ENCODE peak calls at places on chromosomes 2 and 18, in four cellular contexts. One of them, this sample, is unnamed.

GRCh38 chr2:42932271-42933151 is 140.1 kb upstream of the HAAO start:
- DNase-seq in IMR-90: peak
- DNase-seq in cardiac fibroblast: no peak
- DNase-seq in AG10803: no peak
- DNase-seq in this sample: peak

GRCh38 chr2:1140389-1141003 is 189.8 kb downstream of the SNTG2 start:
- DNase-seq in AG10803: no peak
- DNase-seq in IMR-90: no peak
- DNase-seq in cardiac fibroblast: peak
- DNase-seq in this sample: no peak

GRCh38 chr2:240407090-240407489 is 28.4 kb upstream of the GPC1 start:
- DNase-seq in IMR-90: no peak
- DNase-seq in AG10803: no peak
- DNase-seq in cardiac fibroblast: no peak
- DNase-seq in this sample: no peak

GRCh38 chr2:133633851-133634250 is 65.6 kb upstream of the NCKAP5 start:
- DNase-seq in IMR-90: peak
- DNase-seq in AG10803: peak
- DNase-seq in cardiac fibroblast: peak
- DNase-seq in this sample: peak

GRCh38 chr18:67132919-67133318 is 383.6 kb downstream of the DSEL start:
- DNase-seq in AG10803: no peak
- DNase-seq in cardiac fibroblast: no peak
- DNase-seq in IMR-90: no peak
- DNase-seq in this sample: no peak

GRCh38 chr2:228728961-228729360 is 542.1 kb downstream of the PID1 start:
- DNase-seq in AG10803: peak
- DNase-seq in IMR-90: no peak
- DNase-seq in cardiac fibroblast: peak
- DNase-seq in this sample: peak

GRCh38 chr18:13179566-13180113 is 38.9 kb upstream of the LDLRAD4 start:
- DNase-seq in cardiac fibroblast: no peak
- DNase-seq in AG10803: no peak
- DNase-seq in IMR-90: no peak
- DNase-seq in this sample: no peak

GRCh38 chr2:215982465-215982875 is 30.9 kb downstream of the MREG start:
- DNase-seq in cardiac fibroblast: peak
- DNase-seq in AG10803: peak
- DNase-seq in IMR-90: peak
- DNase-seq in this sample: peak

GRCh38 chr2:167380094-167380493 is 491.8 kb downstream of the XIRP2 start:
- DNase-seq in IMR-90: no peak
- DNase-seq in cardiac fibroblast: no peak
- DNase-seq in AG10803: no peak
- DNase-seq in this sample: no peak

GRCh38 chr2:38163006-38163405 is 87.1 kb upstream of the CYP1B1 start:
- DNase-seq in IMR-90: no peak
- DNase-seq in cardiac fibroblast: no peak
- DNase-seq in AG10803: no peak
- DNase-seq in this sample: no peak

GRCh38 chr2:125615438-125615837 is 1040.5 kb upstream of the GYPC start:
- DNase-seq in cardiac fibroblast: no peak
- DNase-seq in AG10803: no peak
- DNase-seq in IMR-90: no peak
- DNase-seq in this sample: no peak

GRCh38 chr2:11596801-11597200 is 63.0 kb downstream of the GREB1 start:
- DNase-seq in AG10803: no peak
- DNase-seq in cardiac fibroblast: no peak
- DNase-seq in IMR-90: no peak
- DNase-seq in this sample: no peak

GRCh38 chr2:149601141-149601796 is 13.7 kb upstream of the MMADHC start:
- DNase-seq in cardiac fibroblast: peak
- DNase-seq in IMR-90: peak
- DNase-seq in AG10803: peak
- DNase-seq in this sample: peak

GRCh38 chr18:61581578-61582204 is 248.5 kb downstream of the CDH20 start:
- DNase-seq in AG10803: peak
- DNase-seq in IMR-90: peak
- DNase-seq in cardiac fibroblast: peak
- DNase-seq in this sample: peak

GRCh38 chr18:48706630-48707206 is 167.9 kb downstream of the CTIF start:
- DNase-seq in AG10803: no peak
- DNase-seq in IMR-90: no peak
- DNase-seq in cardiac fibroblast: peak
- DNase-seq in this sample: no peak

GRCh38 chr2:189851174-189851826 is 67.0 kb downstream of the PMS1 start:
- DNase-seq in IMR-90: no peak
- DNase-seq in AG10803: no peak
- DNase-seq in cardiac fibroblast: no peak
- DNase-seq in this sample: no peak

GRCh38 chr2:23700627-23701026 is 226.3 kb downstream of the ATAD2B start:
- DNase-seq in IMR-90: no peak
- DNase-seq in cardiac fibroblast: no peak
- DNase-seq in AG10803: no peak
- DNase-seq in this sample: no peak

GRCh38 chr2:241689306-241689705 is 2.7 kb upstream of the DTYMK start:
- DNase-seq in IMR-90: no peak
- DNase-seq in AG10803: no peak
- DNase-seq in cardiac fibroblast: no peak
- DNase-seq in this sample: no peak

GRCh38 chr2:144886847-144887246 is 366.9 kb upstream of the ZEB2 start:
- DNase-seq in cardiac fibroblast: no peak
- DNase-seq in AG10803: peak
- DNase-seq in IMR-90: no peak
- DNase-seq in this sample: no peak

GRCh38 chr2:29612568-29612967 is 308.8 kb downstream of the ALK start:
- DNase-seq in AG10803: no peak
- DNase-seq in cardiac fibroblast: no peak
- DNase-seq in IMR-90: no peak
- DNase-seq in this sample: no peak

GRCh38 chr2:66814916-66815315 is 380.0 kb downstream of the MEIS1 start:
- DNase-seq in IMR-90: no peak
- DNase-seq in AG10803: no peak
- DNase-seq in cardiac fibroblast: no peak
- DNase-seq in this sample: no peak

DNA sequence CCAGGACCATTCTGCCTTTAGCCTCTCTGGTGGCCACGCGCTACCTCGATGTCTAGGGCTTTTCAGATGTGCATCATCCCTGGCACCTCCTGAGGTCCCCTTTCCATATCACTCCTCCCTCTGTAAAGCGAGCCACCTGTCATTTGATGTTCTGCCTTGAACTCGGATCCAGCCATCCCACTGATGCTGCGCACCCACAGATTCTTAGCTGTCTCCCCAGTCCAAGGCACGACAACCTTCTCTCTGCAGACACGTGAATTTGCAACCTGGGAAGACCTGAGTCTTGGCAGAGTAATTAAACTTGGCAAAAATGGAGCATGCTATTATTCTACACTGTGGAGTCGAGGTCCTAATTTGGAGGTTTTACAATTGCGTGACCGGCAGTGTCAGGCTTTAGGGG is 61.9 kb downstream of the NGEF start:
- DNase-seq in AG10803: no peak
- DNase-seq in IMR-90: no peak
- DNase-seq in cardiac fibroblast: no peak
- DNase-seq in this sample: no peak
- H3K4me3 ChIP-seq in AG10803: no peak
- H3K4me3 ChIP-seq in IMR-90: no peak
- H3K4me3 ChIP-seq in cardiac fibroblast: no peak
- H3K4me3 ChIP-seq in this sample: no peak

DNA sequence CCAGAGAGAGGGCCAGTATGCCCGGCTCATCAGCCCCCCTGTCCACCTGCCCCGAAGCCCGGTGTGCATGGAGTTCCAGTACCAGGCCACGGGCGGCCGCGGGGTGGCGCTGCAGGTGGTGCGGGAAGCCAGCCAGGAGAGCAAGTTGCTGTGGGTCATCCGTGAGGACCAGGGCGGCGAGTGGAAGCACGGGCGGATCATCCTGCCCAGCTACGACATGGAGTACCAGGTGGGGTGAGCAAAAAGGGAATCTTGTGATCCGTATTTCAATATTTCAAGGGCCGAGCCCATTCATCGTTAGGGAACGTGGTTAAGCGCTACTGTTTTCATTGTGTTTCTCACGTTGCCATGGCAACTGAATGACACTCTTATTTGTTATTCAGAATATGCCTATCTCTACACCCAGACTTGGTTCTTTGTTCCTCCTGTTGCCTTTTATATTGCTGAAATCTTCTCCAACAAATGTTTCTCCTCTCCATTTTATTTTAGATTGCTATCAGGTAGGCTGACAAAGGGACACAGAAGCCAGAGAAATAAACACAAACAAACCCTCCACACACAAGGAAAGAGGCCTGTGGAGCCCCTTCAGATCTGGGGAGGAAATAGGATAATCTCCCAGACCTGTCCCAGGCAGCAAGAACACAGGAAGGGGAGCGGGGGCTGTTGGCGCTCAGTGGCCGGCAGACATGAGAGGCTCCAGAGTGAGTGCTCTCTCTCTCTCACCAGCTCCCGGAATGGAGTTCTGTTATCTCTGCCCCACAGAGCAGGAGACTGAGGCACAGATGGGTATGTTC is 81.6 kb downstream of the NRP2 start:
- DNase-seq in cardiac fibroblast: peak
- DNase-seq in AG10803: peak
- DNase-seq in IMR-90: peak
- DNase-seq in this sample: peak
- TF ChIP-seq CTCF in cardiac fibroblast: peak
- TF ChIP-seq CTCF in AG10803: peak
- TF ChIP-seq CTCF in IMR-90: peak
- TF ChIP-seq CTCF in this sample: peak

GRCh38 chr2:129882476-129882875 is 97.0 kb upstream of the RAB6C start:
- DNase-seq in IMR-90: no peak
- DNase-seq in cardiac fibroblast: no peak
- DNase-seq in AG10803: no peak
- DNase-seq in this sample: no peak

GRCh38 chr2:129880971-129881370 is 98.5 kb upstream of the RAB6C start:
- DNase-seq in AG10803: no peak
- DNase-seq in cardiac fibroblast: no peak
- DNase-seq in IMR-90: no peak
- DNase-seq in this sample: no peak

GRCh38 chr2:129879614-129880180 is 99.8 kb upstream of the RAB6C start:
- DNase-seq in cardiac fibroblast: no peak
- DNase-seq in AG10803: no peak
- DNase-seq in IMR-90: no peak
- DNase-seq in this sample: no peak

GRCh38 chr2:129881786-129882396 is 97.6 kb upstream of the RAB6C start:
- DNase-seq in cardiac fibroblast: no peak
- DNase-seq in IMR-90: no peak
- DNase-seq in AG10803: no peak
- DNase-seq in this sample: no peak

DNA sequence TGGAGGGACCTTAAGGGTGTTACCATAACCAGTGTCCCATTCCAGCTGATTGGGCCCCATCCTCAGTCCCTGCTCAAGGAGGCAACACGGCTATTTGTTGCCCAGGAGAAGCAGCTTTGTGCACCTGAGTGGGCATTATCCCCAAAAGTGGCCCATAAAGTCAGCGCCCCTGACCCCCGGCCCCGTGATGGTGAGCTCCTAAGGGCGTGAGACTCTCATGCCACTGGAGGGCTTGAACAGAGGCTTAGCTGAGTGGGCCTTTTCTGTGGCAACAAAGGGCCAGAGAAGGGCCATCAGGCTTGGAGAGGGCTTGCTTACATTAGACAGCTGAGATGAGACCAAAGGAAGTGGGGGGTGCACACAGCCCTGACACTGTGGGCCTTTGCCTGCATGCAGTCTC is 99.2 kb upstream of the RAB6C start:
- DNase-seq in cardiac fibroblast: no peak
- DNase-seq in AG10803: no peak
- DNase-seq in IMR-90: no peak
- DNase-seq in this sample: no peak
- H3K4me3 ChIP-seq in cardiac fibroblast: no peak
- H3K4me3 ChIP-seq in AG10803: no peak
- H3K4me3 ChIP-seq in IMR-90: no peak
- H3K4me3 ChIP-seq in this sample: no peak

DNA sequence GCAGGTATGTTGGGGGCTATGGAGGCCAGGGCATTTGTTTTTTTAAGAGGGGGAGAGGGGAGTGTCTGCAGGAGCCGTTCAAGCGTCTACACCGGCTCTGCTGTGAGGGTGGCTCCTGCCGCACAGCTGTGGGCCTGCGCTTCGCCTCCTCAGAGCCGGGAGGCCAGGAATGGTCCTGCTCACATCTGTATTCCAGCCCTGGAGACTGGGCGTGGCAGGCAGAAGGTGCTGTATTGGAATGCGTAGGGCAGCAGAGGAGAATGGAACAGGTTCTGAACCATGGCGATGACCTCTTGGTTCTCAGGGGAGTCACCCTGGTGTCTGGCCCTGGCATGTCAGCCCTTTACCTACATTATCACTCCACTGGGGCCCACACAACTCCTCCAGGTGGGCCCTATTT is 26.8 kb upstream of the INHBB start:
- DNase-seq in IMR-90: no peak
- DNase-seq in cardiac fibroblast: no peak
- DNase-seq in AG10803: no peak
- DNase-seq in this sample: no peak
- TF ChIP-seq CTCF in IMR-90: no peak
- TF ChIP-seq CTCF in cardiac fibroblast: no peak
- TF ChIP-seq CTCF in AG10803: no peak
- TF ChIP-seq CTCF in this sample: no peak

This sample was measured in fibroblast of villous mesenchyme.